ENCODE peak calls at places on chromosomes 16 and 17, in seven cellular contexts. O is esophagus squamous epithelium, M is tibial nerve, W is H7, V is MM.1S, B is GM12865, D is Peyer's patch. G is an unnamed sample.

GRCh38 chr16:3157229-3158013 is 22.6 kb downstream of the ZNF213 start:
- DNase-seq in V (no peak), D (peak), W (peak), B (peak), O (no peak), M (peak), G (peak)

GRCh38 chr17:16444258-16444886 is 29.0 kb downstream of the TRPV2 start:
- DNase-seq in D (no peak), W (peak), M (no peak), V (no peak), O (no peak), B (peak), G (no peak)

GRCh38 chr17:46911311-46911710 is 11.6 kb upstream of the GOSR2 start:
- DNase-seq in O (no peak), M (no peak), B (no peak), V (no peak), W (no peak), D (no peak), G (no peak)

GRCh38 chr16:21033707-21034106 is 116.9 kb downstream of the DNAH3 start:
- DNase-seq in V (no peak), O (no peak), D (no peak), B (no peak), M (no peak), W (no peak), G (no peak)

GRCh38 chr16:85202051-85202601 is 89.9 kb upstream of the CIBAR2 start:
- DNase-seq in V (no peak), D (no peak), W (peak), M (no peak), O (no peak), B (no peak), G (no peak)

GRCh38 chr16:31430380-31431052 is 2.4 kb upstream of the COX6A2 start:
- DNase-seq in B (no peak), M (no peak), O (no peak), D (no peak), V (peak), W (peak), G (no peak)

GRCh38 chr16:54125751-54126655 is 160.6 kb downstream of the IRX3 start:
- DNase-seq in V (no peak), W (no peak), M (no peak), B (no peak), O (no peak), D (no peak), G (peak)

GRCh38 chr16:47577029-47577428 is 115.9 kb downstream of the PHKB start:
- DNase-seq in W (no peak), M (no peak), V (no peak), O (no peak), D (no peak), B (no peak), G (no peak)

GRCh38 chr16:81385031-81385756 is 59.4 kb upstream of the CMIP start:
- DNase-seq in V (no peak), B (no peak), M (no peak), D (no peak), W (no peak), O (no peak), G (no peak)

GRCh38 chr17:30104575-30105339 is 11.9 kb upstream of the NSRP1 start:
- DNase-seq in B (peak), D (peak), V (peak), W (peak), M (peak), O (no peak), G (peak)

GRCh38 chr16:85008267-85008666 is 3.1 kb downstream of the ZDHHC7 start:
- DNase-seq in W (no peak), M (no peak), V (no peak), B (no peak), O (no peak), D (no peak), G (no peak)

GRCh38 chr17:32111141-32111771 is 31.0 kb upstream of the RHOT1 start:
- DNase-seq in O (no peak), D (no peak), B (peak), M (peak), W (peak), V (no peak), G (peak)
- H3K4me3 ChIP-seq in O (no peak), D (no peak), B (no peak), M (no peak), W (no peak), V (no peak), G (no peak)

DNA sequence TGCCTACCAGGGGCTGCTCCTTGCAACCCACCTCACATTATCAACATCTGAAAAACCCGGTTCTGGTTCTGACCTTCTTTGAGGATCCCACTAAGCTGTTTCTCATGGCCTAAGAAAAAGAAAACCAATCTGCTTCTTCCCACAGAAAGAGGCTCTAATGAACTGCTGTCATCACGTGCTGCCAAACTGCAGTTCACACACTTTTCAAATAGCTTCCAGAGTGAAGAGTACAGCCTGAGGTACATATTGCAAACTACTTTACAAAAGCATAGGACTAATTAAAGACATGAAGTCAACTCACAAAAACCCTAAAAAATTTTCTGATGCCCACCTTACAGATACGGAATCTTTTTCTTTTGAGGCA is 36.7 kb downstream of the SMG6 start:
- DNase-seq in O (no peak), D (no peak), V (no peak), W (no peak), B (no peak), M (no peak), G (peak)
- H3K4me3 ChIP-seq in O (no peak), D (no peak), V (peak), W (no peak), B (peak), M (no peak), G (peak)

GRCh38 chr17:50765454-50766221 is 1.7 kb downstream of the ANKRD40CL start:
- DNase-seq in V (peak), W (no peak), B (peak), D (peak), M (no peak), O (no peak), G (no peak)
- H3K4me3 ChIP-seq in V (peak), W (no peak), B (no peak), D (no peak), M (no peak), O (no peak), G (no peak)

GRCh38 chr17:7352559-7352889 is 562 bp downstream of the KCTD11 start:
- DNase-seq in M (no peak), W (no peak), D (no peak), O (no peak), B (no peak), V (no peak), G (no peak)
- H3K4me3 ChIP-seq in M (peak), W (peak), D (peak), O (peak), B (peak), V (peak), G (no peak)

GRCh38 chr16:14486520-14487303 is 143.3 kb downstream of the PARN start:
- DNase-seq in O (no peak), W (no peak), M (peak), V (no peak), D (peak), B (no peak), G (no peak)
- H3K4me3 ChIP-seq in O (peak), W (no peak), M (peak), V (no peak), D (no peak), B (no peak), G (no peak)

GRCh38 chr17:40345161-40346034 is 19.1 kb downstream of the GJD3 start:
- DNase-seq in V (no peak), D (peak), O (no peak), M (no peak), W (peak), B (no peak), G (no peak)

GRCh38 chr17:40343126-40344119 is 21.1 kb downstream of the GJD3 start:
- DNase-seq in D (no peak), O (no peak), V (no peak), W (no peak), M (no peak), B (no peak), G (no peak)

GRCh38 chr17:40346061-40346767 is 18.3 kb downstream of the GJD3 start:
- DNase-seq in V (no peak), D (no peak), O (no peak), B (no peak), M (no peak), W (peak), G (no peak)

GRCh38 chr17:40342575-40343058 is 21.9 kb downstream of the GJD3 start:
- DNase-seq in M (no peak), O (no peak), D (no peak), B (no peak), V (no peak), W (no peak), G (no peak)

DNA sequence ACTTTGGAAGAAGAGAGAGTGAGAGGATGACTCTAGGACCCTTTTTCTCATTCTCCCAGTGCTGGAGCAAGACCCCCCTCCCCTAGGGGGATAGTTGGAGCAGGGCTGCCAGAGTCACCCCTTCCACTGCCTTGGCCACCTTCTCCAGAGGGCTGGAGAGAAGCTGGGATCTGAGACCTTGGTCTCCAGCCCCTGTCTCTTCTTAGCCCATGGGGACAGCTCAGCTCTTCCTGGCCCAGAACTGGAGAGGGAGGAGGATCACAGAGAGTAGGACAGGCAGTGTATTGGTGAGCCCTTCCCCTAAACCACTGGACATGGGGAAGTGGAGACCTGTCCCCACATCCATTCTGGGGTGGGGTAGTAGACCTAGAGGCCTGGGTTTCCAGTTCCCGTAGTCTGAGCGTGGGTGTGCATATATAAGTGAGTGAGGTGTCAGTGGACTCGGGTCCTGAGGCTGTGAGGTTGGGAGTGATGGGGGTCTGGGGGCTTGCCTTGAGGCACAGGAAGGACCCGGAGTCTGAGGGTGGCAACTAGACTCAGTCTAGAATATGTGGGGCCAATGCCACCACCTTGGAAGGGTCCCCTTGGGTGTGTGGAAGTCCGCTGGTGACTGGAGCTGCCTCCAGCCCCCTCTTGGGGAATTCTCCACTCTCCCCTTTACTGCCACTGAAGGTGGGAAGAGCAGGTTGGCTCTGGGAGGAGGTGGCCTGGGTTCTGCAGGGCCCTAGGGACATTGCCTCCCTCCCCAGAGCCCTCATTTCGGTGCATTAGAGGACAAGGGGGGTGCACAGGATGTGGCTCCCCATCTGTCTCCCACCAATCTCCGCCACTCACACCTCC is 20.0 kb downstream of the GJD3 start:
- DNase-seq in D (no peak), B (no peak), V (no peak), O (no peak), M (no peak), W (no peak), G (no peak)
- H3K4me3 ChIP-seq in D (peak), B (no peak), V (no peak), O (peak), M (peak), W (peak), G (peak)

DNA sequence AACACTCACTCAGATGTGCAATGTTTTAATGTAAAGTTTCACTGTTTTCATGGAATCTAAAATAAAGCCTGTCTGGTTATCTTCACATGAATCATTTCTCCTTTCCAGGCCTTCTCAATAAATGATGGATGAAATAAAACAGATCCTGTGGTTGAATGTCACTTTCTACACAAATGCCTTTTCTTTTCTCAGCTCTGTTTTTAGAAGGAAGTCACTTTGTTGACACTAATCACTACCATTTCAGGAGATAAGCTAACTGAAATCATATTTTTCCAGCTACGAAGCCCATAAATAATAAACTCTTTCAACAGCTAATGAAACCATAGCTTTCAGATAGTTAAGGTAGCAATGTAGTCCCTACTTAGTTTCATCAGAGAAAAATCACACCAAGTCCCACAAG is 17.9 kb downstream of the NME2 start:
- DNase-seq in O (no peak), D (no peak), B (no peak), V (no peak), W (no peak), M (no peak), G (no peak)
- H3K4me3 ChIP-seq in O (no peak), D (no peak), B (no peak), V (no peak), W (no peak), M (no peak), G (no peak)